ENCODE peak calls at places on chromosomes 7 and 10, in eight cellular contexts. C is cardiac muscle cell, Y is SJCRH30, T is mesenchymal stem cell, L is heart left ventricle, W is substantia nigra, A is tibial nerve, M is PC-3. D is an unnamed sample.

GRCh38 chr7:51356849-51357516 is 40.4 kb upstream of the COBL start:
- DNase-seq in T (no peak), L (no peak), M (no peak), A (no peak), W (no peak), C (no peak), Y (no peak), D (no peak)

GRCh38 chr7:79236352-79237028 is 217.0 kb downstream of the MAGI2 start:
- DNase-seq in T (no peak), W (no peak), A (no peak), M (no peak), L (no peak), Y (no peak), C (no peak), D (no peak)

GRCh38 chr10:490891-491571 is 198.4 kb downstream of the DIP2C start:
- DNase-seq in C (peak), T (peak), Y (no peak), W (peak), M (no peak), A (peak), L (peak), D (no peak)

GRCh38 chr10:79003183-79004100 is 65.3 kb upstream of the ZMIZ1 start:
- DNase-seq in C (peak), M (no peak), W (no peak), L (peak), T (no peak), Y (no peak), A (no peak), D (no peak)

GRCh38 chr7:3888096-3888495 is 587.0 kb downstream of the SDK1 start:
- DNase-seq in A (peak), L (no peak), C (no peak), W (no peak), T (peak), Y (no peak), M (no peak), D (no peak)

GRCh38 chr10:100828744-100829102 is 83.3 kb downstream of the PAX2 start:
- DNase-seq in L (no peak), W (no peak), T (no peak), A (no peak), Y (no peak), M (no peak), C (peak), D (no peak)

GRCh38 chr7:123662755-123663154 is 7.1 kb downstream of the LMOD2 start:
- DNase-seq in C (no peak), T (no peak), W (no peak), M (no peak), L (no peak), Y (no peak), A (no peak), D (no peak)

GRCh38 chr10:133523631-133524203 is 3.4 kb upstream of the CYP2E1 start:
- DNase-seq in T (no peak), Y (no peak), W (no peak), M (peak), A (no peak), L (no peak), C (no peak), D (no peak)

GRCh38 chr10:114386446-114386845 is 17.9 kb downstream of the AFAP1L2 start:
- DNase-seq in L (no peak), A (no peak), T (no peak), Y (peak), M (no peak), C (no peak), W (no peak), D (no peak)

GRCh38 chr10:34539533-34540315 is 275.4 kb downstream of the PARD3 start:
- DNase-seq in Y (no peak), W (no peak), T (peak), C (no peak), A (no peak), M (no peak), L (no peak), D (no peak)

DNA sequence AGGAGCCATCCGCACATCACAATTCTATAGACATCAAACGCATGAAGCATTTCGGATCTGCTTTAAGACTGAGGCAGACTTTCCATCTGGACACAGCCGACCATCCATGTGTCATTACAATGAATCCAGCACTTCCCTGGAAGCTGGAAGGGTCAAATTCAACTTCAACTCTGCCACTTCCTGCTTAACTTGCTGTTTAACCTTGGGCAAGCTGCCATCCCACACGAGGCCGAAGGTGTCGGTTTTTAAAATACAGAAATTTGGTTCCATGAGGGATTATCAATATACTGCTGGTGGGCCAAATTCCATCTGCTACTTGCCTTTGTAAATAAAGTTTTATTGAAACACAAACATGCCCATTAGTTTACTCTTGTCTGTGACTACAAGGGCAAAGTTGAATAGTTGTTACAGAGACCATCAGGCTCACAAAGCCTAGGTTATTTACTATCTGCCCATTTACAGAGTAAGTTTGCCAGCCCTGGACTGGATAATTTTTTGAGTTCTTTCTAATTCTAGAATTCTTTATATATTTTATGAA is 134.6 kb downstream of the FAM204A start:
- DNase-seq in T (no peak), M (no peak), L (no peak), C (no peak), Y (no peak), W (no peak), A (no peak), D (no peak)
- H3K27ac ChIP-seq in T (no peak), M (no peak), L (no peak), C (no peak), Y (no peak), W (no peak), A (no peak), D (no peak)

GRCh38 chr10:15106352-15107013 is 9.3 kb downstream of the RPP38 start:
- DNase-seq in Y (peak), W (peak), L (peak), M (peak), T (peak), A (peak), C (peak), D (peak)
- H3K27ac ChIP-seq in Y (no peak), W (no peak), L (no peak), M (no peak), T (no peak), A (no peak), C (no peak), D (peak)

GRCh38 chr10:122020202-122020601 is 31.2 kb downstream of the TACC2 start:
- DNase-seq in C (no peak), Y (no peak), W (no peak), L (no peak), M (no peak), A (no peak), T (no peak), D (no peak)

GRCh38 chr10:122021421-122021820 is 32.5 kb downstream of the TACC2 start:
- DNase-seq in M (peak), A (no peak), T (no peak), C (no peak), Y (no peak), W (no peak), L (no peak), D (no peak)

GRCh38 chr10:122018951-122019413 is 30.0 kb downstream of the TACC2 start:
- DNase-seq in Y (peak), L (no peak), W (no peak), T (no peak), M (peak), A (no peak), C (no peak), D (no peak)

GRCh38 chr10:122021828-122022227 is 32.9 kb downstream of the TACC2 start:
- DNase-seq in W (no peak), T (no peak), A (no peak), L (no peak), M (no peak), C (no peak), Y (no peak), D (no peak)

DNA sequence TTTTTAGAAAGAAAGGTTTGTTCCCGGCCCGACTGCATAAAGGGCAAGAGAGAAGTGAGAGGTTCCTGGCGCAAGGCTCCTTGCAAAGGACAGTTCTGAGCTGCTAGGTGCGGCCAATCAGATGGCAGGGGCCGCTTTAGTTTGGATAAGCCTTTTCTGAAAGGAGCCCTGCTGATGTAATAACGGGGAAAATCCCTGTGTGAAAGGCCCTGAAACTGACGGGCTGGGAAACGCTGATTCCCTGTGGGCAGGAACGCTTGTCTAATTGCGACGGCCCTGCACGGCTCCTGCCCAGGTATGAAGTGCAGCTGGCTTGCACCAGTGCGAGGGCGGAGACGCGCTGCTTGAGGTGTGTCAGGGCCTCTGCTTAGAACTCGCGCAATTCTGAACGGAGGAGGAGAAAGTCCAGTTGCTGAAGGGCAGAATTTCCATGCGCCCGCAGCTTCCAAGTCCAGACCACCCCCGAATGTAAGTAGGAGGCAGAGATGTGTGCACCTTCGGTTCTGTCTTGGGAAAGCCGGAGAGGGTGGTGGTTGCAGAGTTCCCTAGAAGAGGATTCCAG is 30.5 kb downstream of the TACC2 start:
- DNase-seq in L (no peak), Y (peak), W (no peak), C (no peak), M (peak), T (no peak), A (no peak), D (no peak)
- H3K27ac ChIP-seq in L (peak), Y (no peak), W (no peak), C (no peak), M (peak), T (no peak), A (no peak), D (no peak)

GRCh38 chr7:148474421-148474820 is 116.1 kb upstream of the C7orf33 start:
- DNase-seq in L (no peak), Y (no peak), C (no peak), M (no peak), T (no peak), A (no peak), W (no peak), D (no peak)
- H3K27ac ChIP-seq in L (no peak), Y (no peak), C (no peak), M (no peak), T (no peak), A (no peak), W (no peak), D (no peak)

GRCh38 chr10:14684363-14684762 is 90.3 kb downstream of the FAM107B start:
- DNase-seq in L (no peak), M (no peak), T (no peak), Y (no peak), C (no peak), W (no peak), A (no peak), D (no peak)

GRCh38 chr10:14687340-14687739 is 87.4 kb downstream of the FAM107B start:
- DNase-seq in M (peak), W (no peak), C (no peak), Y (no peak), L (no peak), T (no peak), A (no peak), D (no peak)

GRCh38 chr10:14683246-14683645 is 91.5 kb downstream of the FAM107B start:
- DNase-seq in T (no peak), W (no peak), A (no peak), C (no peak), M (no peak), L (no peak), Y (no peak), D (no peak)

GRCh38 chr10:14688606-14689005 is 86.1 kb downstream of the FAM107B start:
- DNase-seq in C (peak), T (peak), W (no peak), L (peak), A (no peak), M (no peak), Y (peak), D (no peak)

DNA sequence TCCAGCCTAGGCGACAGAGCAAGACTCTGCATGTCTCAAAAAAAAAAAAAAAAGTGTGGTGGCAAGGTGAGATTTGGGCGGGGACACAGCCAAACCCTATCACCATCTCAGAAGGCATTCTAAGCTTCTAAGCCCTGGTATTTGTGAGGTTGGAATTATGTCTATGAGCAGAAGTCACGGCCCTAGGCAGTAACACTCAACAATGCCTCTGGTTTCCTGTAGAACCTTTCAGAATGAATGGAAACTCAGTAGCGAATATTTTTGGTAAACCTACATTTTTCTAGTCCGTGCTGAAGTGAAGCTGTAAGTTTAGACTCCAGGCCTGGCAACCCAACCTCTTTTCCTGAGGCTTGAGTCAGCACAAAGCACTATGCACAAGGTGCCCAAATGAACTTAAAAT is 88.3 kb downstream of the FAM107B start:
- DNase-seq in T (no peak), L (no peak), A (no peak), C (no peak), Y (no peak), M (no peak), W (no peak), D (no peak)
- H3K27ac ChIP-seq in T (no peak), L (no peak), A (no peak), C (no peak), Y (no peak), M (no peak), W (no peak), D (no peak)

GRCh38 chr7:105713488-105714465 is 132.5 kb upstream of the EFCAB10 start:
- DNase-seq in W (no peak), C (no peak), Y (no peak), L (no peak), T (no peak), M (peak), A (no peak), D (no peak)
- H3K27ac ChIP-seq in W (no peak), C (no peak), Y (no peak), L (no peak), T (no peak), M (no peak), A (no peak), D (no peak)